ENCODE peak calls at places on chromosomes 6 and 20, in five cellular contexts. D is H9, G is lung microvascular endothelial cell, F is choroid plexus epithelial cell, W is SHP77. C is an unnamed sample.

GRCh38 chr20:53387983-53388675 is 205.5 kb downstream of the ZNF217 start:
- DNase-seq in F (no peak), D (no peak), W (no peak), G (no peak), C (no peak)

GRCh38 chr6:4635666-4636065 is 140.5 kb upstream of the CDYL start:
- DNase-seq in D (no peak), W (no peak), F (peak), G (no peak), C (no peak)

GRCh38 chr6:142290851-142291250 is 11.0 kb upstream of the ADGRG6 start:
- DNase-seq in W (no peak), F (no peak), G (no peak), D (no peak), C (no peak)

GRCh38 chr6:30981942-30982772 is 1.4 kb upstream of the MUC21 start:
- DNase-seq in D (peak), F (peak), W (no peak), G (peak), C (peak)

GRCh38 chr6:53956068-53956711 is 155.1 kb upstream of the MLIP start:
- DNase-seq in D (peak), F (peak), G (peak), W (peak), C (peak)

GRCh38 chr6:322940-323729 is 30.8 kb downstream of the DUSP22 start:
- DNase-seq in D (no peak), F (no peak), W (no peak), G (no peak), C (no peak)

GRCh38 chr20:62935204-62935967 is 2.6 kb upstream of the GID8 start:
- DNase-seq in W (no peak), F (no peak), G (no peak), D (no peak), C (no peak)

GRCh38 chr20:50312682-50313187 is 122.1 kb downstream of the CEBPB start:
- DNase-seq in F (peak), W (no peak), D (no peak), G (peak), C (peak)